ENCODE peak calls at places on chromosome 13, in five cellular contexts. M is ovary, D is GM13977, J is GM06990, F is sigmoid colon. X is an unnamed sample.

GRCh38 chr13:93740334-93740733 is 513.7 kb downstream of the GPC6 start:
- DNase-seq in M (no peak), J (no peak), F (no peak), D (no peak), X (no peak)

GRCh38 chr13:93037780-93038179 is 188.8 kb upstream of the GPC6 start:
- DNase-seq in M (no peak), D (no peak), J (no peak), F (no peak), X (no peak)

GRCh38 chr13:44470623-44471562 is 97.3 kb downstream of the SERP2 start:
- DNase-seq in F (no peak), J (no peak), D (no peak), M (no peak), X (peak; percentile 40)

GRCh38 chr13:47457631-47458030 is 543.4 kb downstream of the SUCLA2 start:
- DNase-seq in F (no peak), J (no peak), D (no peak), M (no peak), X (no peak)

GRCh38 chr13:45575146-45575829 is 40.3 kb downstream of the ERICH6B start:
- DNase-seq in F (no peak), M (no peak), D (no peak), J (no peak), X (no peak)

GRCh38 chr13:77516342-77516789 is 19.1 kb upstream of the SCEL start:
- DNase-seq in F (no peak), M (no peak), J (peak; percentile 18), D (no peak), X (no peak)

GRCh38 chr13:44079413-44080205 is 199.9 kb downstream of the LACC1 start:
- DNase-seq in F (no peak), M (no peak), J (no peak), D (no peak), X (no peak)

GRCh38 chr13:76976488-76976887 is 15.4 kb upstream of the CLN5 start:
- DNase-seq in M (no peak), D (no peak), J (no peak), F (no peak), X (no peak)

GRCh38 chr13:82717249-82717648 is 1165.0 kb downstream of the SLITRK1 start:
- DNase-seq in M (no peak), D (no peak), J (no peak), F (no peak), X (no peak)

GRCh38 chr13:113086991-113087922 is 18.3 kb upstream of the F7 start:
- DNase-seq in M (no peak), J (no peak), F (peak; percentile 58), D (no peak), X (no peak)

GRCh38 chr13:20608438-20609020 is 41.6 kb downstream of the IFT88 start:
- DNase-seq in J (no peak), F (no peak), D (no peak), M (no peak), X (no peak)

GRCh38 chr13:76976929-76977328 is 15.0 kb upstream of the CLN5 start:
- DNase-seq in J (no peak), M (no peak), F (no peak), D (no peak), X (no peak)

GRCh38 chr13:75139291-75139690 is 342.7 kb downstream of the TBC1D4 start:
- DNase-seq in D (no peak), J (no peak), F (no peak), M (no peak), X (no peak)

GRCh38 chr13:104281910-104282309 is 1215.7 kb upstream of the SLC10A2 start:
- DNase-seq in F (no peak), J (no peak), D (no peak), M (no peak), X (no peak)

GRCh38 chr13:33740134-33740538 is 77.8 kb upstream of the RFC3 start:
- DNase-seq in D (no peak), F (no peak), J (no peak), M (no peak), X (no peak)

GRCh38 chr13:112897956-112898785 is 70.8 kb upstream of the MCF2L start:
- DNase-seq in D (no peak), J (no peak), M (no peak), F (peak; percentile 56), X (no peak)

GRCh38 chr13:29791997-29792775 is 58.2 kb downstream of the UBL3 start:
- DNase-seq in M (no peak), F (no peak), D (no peak), J (no peak), X (no peak)

GRCh38 chr13:34347784-34348573 is 530.0 kb downstream of the RFC3 start:
- DNase-seq in J (no peak), D (no peak), M (no peak), F (no peak), X (peak; percentile 2)

GRCh38 chr13:111131048-111131447 is 15.9 kb downstream of the ARHGEF7 start:
- DNase-seq in D (no peak), J (no peak), M (no peak), F (no peak), X (no peak)

GRCh38 chr13:67095621-67096020 is 134.5 kb downstream of the PCDH9 start:
- DNase-seq in F (no peak), J (no peak), M (no peak), D (no peak), X (no peak)

GRCh38 chr13:107534548-107534947 is 680.8 kb downstream of the LIG4 start:
- DNase-seq in J (no peak), D (no peak), M (no peak), F (no peak), X (no peak)

GRCh38 chr13:99159331-99160061 is 41.2 kb upstream of the UBAC2 start:
- DNase-seq in D (no peak), F (no peak), J (no peak), M (no peak), X (no peak)

GRCh38 chr13:95641961-95642621 is 2.4 kb downstream of the DZIP1 start:
- DNase-seq in D (peak; percentile 34), M (peak; percentile 51), F (peak; percentile 77), J (no peak), X (peak; percentile 16)

GRCh38 chr13:31175847-31176536 is 14.3 kb upstream of the HSPH1 start:
- DNase-seq in M (no peak), F (no peak), J (no peak), D (no peak), X (no peak)
- TF ChIP-seq CTCF in M (no peak), F (no peak), J (no peak), D (no peak), X (no peak)

DNA sequence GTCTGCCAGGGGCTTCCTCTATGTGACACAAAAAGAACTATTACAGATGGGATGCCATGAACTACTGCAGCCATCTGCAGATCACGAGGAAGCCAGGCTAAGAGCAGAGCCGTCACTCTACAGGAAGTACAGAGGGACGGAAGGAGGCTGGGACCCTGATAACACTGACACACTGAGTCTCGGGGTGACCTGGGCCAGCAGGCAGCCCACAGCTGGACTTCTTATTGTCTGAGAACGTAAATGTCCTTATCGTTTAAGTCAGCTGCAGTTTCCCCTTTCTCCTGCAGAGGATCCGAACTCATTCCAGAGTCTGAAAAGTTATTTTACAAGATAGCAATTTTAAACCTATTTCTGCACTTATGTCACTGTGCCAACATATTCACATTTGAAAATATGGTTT is 20.7 kb downstream of the PARP4 start:
- DNase-seq in D (no peak), M (no peak), F (no peak), J (no peak), X (no peak)
- TF ChIP-seq CTCF in D (no peak), M (no peak), F (no peak), J (no peak), X (no peak)

DNA sequence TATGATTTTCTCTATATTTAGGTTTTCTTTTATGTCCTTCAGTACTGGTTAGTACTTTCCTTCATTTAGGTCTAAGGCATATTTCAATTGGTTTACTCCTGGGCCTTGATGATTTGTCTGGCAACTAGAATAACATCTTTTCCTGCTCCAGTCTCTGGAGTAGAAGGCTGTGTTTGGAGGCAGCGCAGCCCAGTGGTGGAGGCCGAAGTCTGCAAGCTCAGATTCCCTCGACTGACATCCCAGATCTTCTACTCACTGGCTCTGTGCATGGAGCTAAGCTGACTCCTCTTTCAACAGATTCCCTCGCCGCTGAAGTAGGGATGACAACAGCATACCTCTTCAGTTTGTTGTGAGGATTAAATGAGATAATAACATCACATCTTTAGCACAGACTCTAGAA is 141.0 kb downstream of the RAP2A start:
- DNase-seq in J (no peak), M (no peak), D (peak; percentile 18), F (no peak), X (peak; percentile 46)
- TF ChIP-seq CTCF in J (peak; percentile 81), M (no peak), D (peak; percentile 59), F (no peak), X (peak; percentile 54)

GRCh38 chr13:51923983-51924539 is 62.3 kb downstream of the CCDC70 start:
- DNase-seq in D (no peak), J (no peak), F (no peak), M (no peak), X (no peak)
- TF ChIP-seq CTCF in D (peak; percentile 34), J (no peak), F (no peak), M (no peak), X (no peak)

DNA sequence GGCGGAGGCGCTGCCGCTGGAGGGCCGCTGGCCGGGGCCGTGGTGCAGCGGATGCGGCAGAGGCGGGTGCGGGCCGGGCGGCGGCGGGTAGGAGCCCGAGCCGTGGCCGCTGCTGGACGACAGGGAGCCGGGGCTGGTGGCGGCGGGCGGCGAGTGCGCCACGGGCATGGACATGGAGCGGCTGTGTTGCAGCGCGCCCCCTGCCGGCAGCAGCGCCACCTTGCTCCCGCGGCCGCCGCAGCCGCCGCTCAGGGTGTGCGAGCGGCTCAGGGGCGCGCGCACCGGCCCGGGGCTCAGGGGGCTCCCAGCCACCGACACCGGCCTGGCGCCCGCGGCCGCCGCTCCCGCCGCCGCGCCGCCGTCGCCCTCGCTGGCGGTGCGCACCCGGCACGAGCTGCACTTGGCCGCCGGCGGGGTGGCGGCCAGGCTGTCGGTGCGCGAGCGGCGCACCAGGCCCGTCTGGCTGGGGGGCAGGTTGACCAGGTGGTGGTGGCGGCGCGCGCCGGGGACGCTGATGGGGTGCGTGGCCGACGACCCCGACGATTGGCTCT is 1.7 kb downstream of the IRS2 start:
- DNase-seq in J (no peak), D (no peak), M (peak; percentile 86), F (peak; percentile 88), X (no peak)
- TF ChIP-seq CTCF in J (no peak), D (peak; percentile 1), M (peak; percentile 86), F (no peak), X (no peak)

GRCh38 chr13:106533101-106533939 is 2.1 kb downstream of the EFNB2 start:
- DNase-seq in M (peak; percentile 84), F (peak; percentile 92), D (peak; percentile 41), J (peak; percentile 60), X (peak; percentile 34)
- TF ChIP-seq CTCF in M (peak; percentile 26), F (no peak), D (peak; percentile 47), J (peak; percentile 29), X (peak; percentile 5)

X was measured in GM12865.